ENCODE peak calls at places on chromosomes 11 and 22, in four cellular contexts. L is endothelial cell, O is cardiac muscle cell, Y is fibroblast of lung. I is an unnamed sample.

GRCh38 chr11:12143461-12144258 is 33.3 kb downstream of the MICAL2 start:
- DNase-seq in L (no peak), O (no peak), Y (no peak), I (no peak)

GRCh38 chr11:84642500-84642899 is 984.6 kb downstream of the DLG2 start:
- DNase-seq in L (no peak), O (no peak), Y (no peak), I (no peak)

GRCh38 chr22:46010951-46011626 is 34.1 kb upstream of the WNT7B start:
- DNase-seq in L (no peak), O (no peak), Y (no peak), I (no peak)

GRCh38 chr11:128494418-128495332 is 92.7 kb downstream of the ETS1 start:
- DNase-seq in L (no peak), O (no peak), Y (no peak), I (no peak)

GRCh38 chr22:19626666-19627065 is 87.6 kb upstream of the SEPTIN5 start:
- DNase-seq in L (no peak), O (no peak), Y (no peak), I (no peak)

GRCh38 chr22:23925020-23925606 is 30.9 kb downstream of the MIF start:
- DNase-seq in L (no peak), O (no peak), Y (no peak), I (no peak)

GRCh38 chr11:75689861-75690641 is 21.2 kb upstream of the MAP6 start:
- DNase-seq in L (no peak), O (no peak), Y (no peak), I (no peak)

GRCh38 chr11:47995318-47995717 is 15.0 kb downstream of the PTPRJ start:
- DNase-seq in L (no peak), O (no peak), Y (no peak), I (no peak)

GRCh38 chr11:108803781-108804180 is 138.9 kb downstream of the DDX10 start:
- DNase-seq in L (no peak), O (no peak), Y (no peak), I (no peak)

GRCh38 chr11:1181858-1182535 is 24.2 kb downstream of the MUC5AC start:
- DNase-seq in L (no peak), O (no peak), Y (no peak), I (no peak)

GRCh38 chr22:48398181-48398905 is 1429.3 kb downstream of the BRD1 start:
- DNase-seq in L (no peak), O (no peak), Y (no peak), I (no peak)

GRCh38 chr11:128707671-128708070 is 13.8 kb downstream of the FLI1 start:
- DNase-seq in L (no peak), O (no peak), Y (peak; percentile 22), I (no peak)

GRCh38 chr11:1530686-1531256 is 41.3 kb downstream of the DUSP8 start:
- DNase-seq in L (no peak), O (no peak), Y (no peak), I (no peak)

GRCh38 chr22:34000879-34001526 is 80.7 kb upstream of the LARGE1 start:
- DNase-seq in L (no peak), O (no peak), Y (no peak), I (no peak)
- TF ChIP-seq CTCF in L (no peak), O (no peak), Y (no peak), I (no peak)

DNA sequence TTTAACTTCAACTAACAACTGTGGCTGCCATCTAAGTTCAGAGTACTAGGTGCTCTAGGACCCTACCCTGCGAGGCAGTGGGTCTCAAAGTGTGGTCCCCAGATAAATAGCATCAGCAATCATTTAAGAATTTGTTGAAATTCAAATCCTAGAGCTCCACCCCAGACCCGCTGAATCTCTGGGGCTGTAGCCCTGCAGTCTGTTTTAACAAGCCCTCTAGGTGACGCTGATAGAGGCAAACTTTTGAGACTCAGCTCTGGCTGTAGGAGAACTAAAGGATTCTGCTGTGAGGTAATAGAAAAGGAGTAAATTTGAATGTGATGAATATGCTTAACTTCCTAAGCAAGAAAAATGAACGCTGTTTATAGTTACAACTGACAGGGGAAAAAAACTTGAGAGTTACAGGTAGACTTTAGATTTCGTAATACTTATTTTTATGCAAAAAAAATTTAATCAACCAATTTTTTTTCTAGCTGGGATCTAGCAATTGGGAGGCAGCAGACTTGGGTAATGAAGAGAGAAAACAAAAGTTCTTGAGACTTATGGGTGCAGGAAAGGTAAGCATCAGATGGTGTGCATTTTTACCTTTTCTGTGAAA is 5.8 kb downstream of the C11orf58 start:
- DNase-seq in L (no peak), O (no peak), Y (no peak), I (no peak)
- TF ChIP-seq CTCF in L (no peak), O (no peak), Y (no peak), I (no peak)

GRCh38 chr22:50271519-50271970 is 1.4 kb upstream of the MAPK11 start:
- DNase-seq in L (peak; percentile 69), O (peak; percentile 64), Y (peak; percentile 43), I (no peak)

GRCh38 chr22:50270302-50271010 is at the start of gene MAPK11:
- DNase-seq in L (peak; percentile 81), O (peak; percentile 92), Y (peak; percentile 64), I (no peak)

GRCh38 chr22:50269573-50270301 is 443 bp downstream of the MAPK11 start:
- DNase-seq in L (no peak), O (peak; percentile 36), Y (no peak), I (no peak)

GRCh38 chr22:50272103-50272782 is 2.1 kb upstream of the MAPK11 start:
- DNase-seq in L (no peak), O (no peak), Y (no peak), I (no peak)

GRCh38 chr22:50271011-50271394 is 823 bp upstream of the MAPK11 start:
- DNase-seq in L (no peak), O (no peak), Y (no peak), I (no peak)
- TF ChIP-seq CTCF in L (no peak), O (no peak), Y (no peak), I (no peak)

GRCh38 chr11:106581399-106581798 is 436.9 kb downstream of the GUCY1A2 start:
- DNase-seq in L (no peak), O (no peak), Y (peak; percentile 30), I (no peak)

GRCh38 chr11:106585061-106585460 is 433.2 kb downstream of the GUCY1A2 start:
- DNase-seq in L (peak; percentile 11), O (no peak), Y (peak; percentile 49), I (peak; percentile 2)
- TF ChIP-seq CTCF in L (no peak), O (peak; percentile 43), Y (peak; percentile 42), I (peak; percentile 38)

GRCh38 chr11:126768702-126769101 is 231.9 kb downstream of the KIRREL3 start:
- DNase-seq in L (no peak), O (no peak), Y (no peak), I (no peak)

GRCh38 chr11:126765196-126765595 is 235.4 kb downstream of the KIRREL3 start:
- DNase-seq in L (no peak), O (no peak), Y (no peak), I (no peak)

GRCh38 chr11:126766425-126766824 is 234.1 kb downstream of the KIRREL3 start:
- DNase-seq in L (no peak), O (no peak), Y (no peak), I (no peak)

DNA sequence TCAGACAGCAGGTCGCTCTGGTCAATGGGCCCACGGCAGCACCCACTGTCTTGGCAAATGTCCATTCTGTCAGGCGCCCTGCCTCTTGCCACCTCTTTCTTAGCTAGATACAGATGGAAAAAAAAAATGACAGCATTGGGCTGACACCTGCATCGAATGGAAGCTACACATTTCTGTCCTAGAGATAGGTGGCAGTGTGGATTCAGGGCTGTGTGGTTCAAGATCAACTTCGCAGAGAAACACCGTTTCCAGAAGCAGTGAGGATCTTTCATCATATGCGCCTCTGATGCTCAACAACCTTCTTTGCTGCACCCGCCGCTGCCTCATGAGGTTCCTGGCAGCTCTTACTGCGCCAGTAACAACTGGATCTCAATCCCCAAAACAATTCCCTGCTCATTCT is 236.3 kb downstream of the KIRREL3 start:
- DNase-seq in L (no peak), O (no peak), Y (no peak), I (no peak)
- TF ChIP-seq CTCF in L (no peak), O (no peak), Y (no peak), I (peak; percentile 15)

GRCh38 chr11:107282195-107282594 is 175.4 kb downstream of the CWF19L2 start:
- DNase-seq in L (no peak), O (no peak), Y (no peak), I (no peak)
- TF ChIP-seq CTCF in L (no peak), O (no peak), Y (no peak), I (no peak)

DNA sequence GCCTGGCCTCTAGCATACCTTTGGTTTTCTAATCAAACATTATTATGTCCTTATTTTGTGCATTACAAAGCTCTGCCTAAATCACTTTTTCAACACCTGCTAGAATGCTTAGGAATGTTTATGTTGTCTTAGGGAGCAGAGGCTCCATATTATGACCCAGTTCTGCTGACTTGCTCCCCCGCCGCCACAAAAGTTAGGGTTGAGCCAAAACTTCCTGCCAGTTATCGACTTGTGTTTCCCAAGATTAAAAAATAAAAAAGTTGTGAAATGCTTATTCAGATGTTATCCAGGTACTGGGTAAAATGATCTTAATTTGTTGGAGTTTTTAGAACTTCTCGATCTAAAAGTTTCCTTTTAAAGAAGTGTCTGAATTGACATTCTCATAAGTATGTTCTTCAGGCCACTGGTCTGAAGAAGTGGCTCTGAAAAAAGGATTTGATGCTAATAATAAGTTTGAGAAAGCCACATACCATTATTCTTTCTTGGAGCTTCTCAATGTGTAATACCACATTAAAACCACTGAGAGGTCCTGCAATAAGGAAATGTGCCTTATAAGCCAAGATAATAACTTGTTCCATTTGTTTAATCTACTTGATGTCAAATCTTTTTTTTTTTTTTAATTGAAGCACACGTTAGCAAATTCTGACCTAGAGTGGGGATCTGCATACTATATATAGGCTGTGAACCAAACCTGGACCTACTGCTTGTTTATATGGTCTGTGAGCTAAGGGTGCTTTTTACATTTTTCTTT is 2.2 kb downstream of the RNF185 start:
- DNase-seq in L (no peak), O (no peak), Y (no peak), I (no peak)
- TF ChIP-seq CTCF in L (no peak), O (peak; percentile 7), Y (no peak), I (peak; percentile 6)

GRCh38 chr11:32858731-32859130 is 29.0 kb downstream of the PRRG4 start:
- DNase-seq in L (no peak), O (no peak), Y (no peak), I (no peak)
- TF ChIP-seq CTCF in L (peak; percentile 54), O (no peak), Y (no peak), I (no peak)